ENCODE peak calls at places on chromosome 1, in ten cellular contexts. One of them, this sample, is unnamed.

GRCh38 chr1:86704456-86704971 is at the start of gene SH3GLB1:
- DNase-seq in ovary: peak; percentile 95
- DNase-seq in HL-60: peak; percentile 43
- DNase-seq in thoracic aorta: peak; percentile 45
- DNase-seq in cardiac muscle cell: peak; percentile 94
- DNase-seq in AG04450: peak; percentile 61
- DNase-seq in fibroblast of pulmonary artery: peak; percentile 90
- DNase-seq in MM.1S: peak; percentile 90
- DNase-seq in adrenal gland: peak; percentile 93
- DNase-seq in dorsolateral prefrontal cortex: peak; percentile 80
- DNase-seq in this sample: peak; percentile 95

GRCh38 chr1:58084266-58084665 is 462.3 kb downstream of the OMA1 start:
- DNase-seq in ovary: no peak
- DNase-seq in HL-60: no peak
- DNase-seq in thoracic aorta: no peak
- DNase-seq in cardiac muscle cell: no peak
- DNase-seq in AG04450: no peak
- DNase-seq in fibroblast of pulmonary artery: no peak
- DNase-seq in MM.1S: no peak
- DNase-seq in adrenal gland: no peak
- DNase-seq in dorsolateral prefrontal cortex: no peak
- DNase-seq in this sample: no peak

GRCh38 chr1:94416901-94417701 is 1.1 kb upstream of the ABCD3 start:
- DNase-seq in ovary: no peak
- DNase-seq in HL-60: no peak
- DNase-seq in thoracic aorta: no peak
- DNase-seq in cardiac muscle cell: peak; percentile 53
- DNase-seq in AG04450: peak; percentile 65
- DNase-seq in fibroblast of pulmonary artery: peak; percentile 90
- DNase-seq in MM.1S: no peak
- DNase-seq in adrenal gland: peak; percentile 39
- DNase-seq in dorsolateral prefrontal cortex: peak; percentile 63
- DNase-seq in this sample: no peak

GRCh38 chr1:39863177-39863576 is 20.1 kb downstream of the TRIT1 start:
- DNase-seq in ovary: no peak
- DNase-seq in HL-60: no peak
- DNase-seq in thoracic aorta: no peak
- DNase-seq in cardiac muscle cell: no peak
- DNase-seq in AG04450: no peak
- DNase-seq in fibroblast of pulmonary artery: no peak
- DNase-seq in MM.1S: no peak
- DNase-seq in adrenal gland: no peak
- DNase-seq in dorsolateral prefrontal cortex: no peak
- DNase-seq in this sample: no peak

GRCh38 chr1:15741183-15741850 is 982 bp upstream of the TMEM82 start:
- DNase-seq in ovary: peak; percentile 90
- DNase-seq in HL-60: peak; percentile 38
- DNase-seq in thoracic aorta: no peak
- DNase-seq in cardiac muscle cell: peak; percentile 88
- DNase-seq in AG04450: no peak
- DNase-seq in fibroblast of pulmonary artery: peak; percentile 75
- DNase-seq in MM.1S: peak; percentile 72
- DNase-seq in adrenal gland: peak; percentile 81
- DNase-seq in dorsolateral prefrontal cortex: peak; percentile 54
- DNase-seq in this sample: peak; percentile 81

GRCh38 chr1:220594356-220594755 is 66.4 kb downstream of the MARK1 start:
- DNase-seq in ovary: no peak
- DNase-seq in HL-60: no peak
- DNase-seq in thoracic aorta: no peak
- DNase-seq in cardiac muscle cell: no peak
- DNase-seq in AG04450: no peak
- DNase-seq in fibroblast of pulmonary artery: peak; percentile 3
- DNase-seq in MM.1S: no peak
- DNase-seq in adrenal gland: no peak
- DNase-seq in dorsolateral prefrontal cortex: no peak
- DNase-seq in this sample: no peak

GRCh38 chr1:117051224-117052064 is 8.7 kb upstream of the TTF2 start:
- DNase-seq in ovary: no peak
- DNase-seq in HL-60: no peak
- DNase-seq in thoracic aorta: no peak
- DNase-seq in cardiac muscle cell: no peak
- DNase-seq in AG04450: no peak
- DNase-seq in fibroblast of pulmonary artery: peak; percentile 36
- DNase-seq in MM.1S: no peak
- DNase-seq in adrenal gland: no peak
- DNase-seq in dorsolateral prefrontal cortex: no peak
- DNase-seq in this sample: peak; percentile 82

GRCh38 chr1:185934476-185935189 is 200.4 kb downstream of the HMCN1 start:
- DNase-seq in ovary: no peak
- DNase-seq in HL-60: no peak
- DNase-seq in thoracic aorta: no peak
- DNase-seq in cardiac muscle cell: no peak
- DNase-seq in AG04450: peak; percentile 16
- DNase-seq in fibroblast of pulmonary artery: peak; percentile 68
- DNase-seq in MM.1S: peak; percentile 57
- DNase-seq in adrenal gland: no peak
- DNase-seq in dorsolateral prefrontal cortex: no peak
- DNase-seq in this sample: no peak

GRCh38 chr1:192235127-192235526 is 76.9 kb downstream of the RGS18 start:
- DNase-seq in ovary: no peak
- DNase-seq in HL-60: no peak
- DNase-seq in thoracic aorta: no peak
- DNase-seq in cardiac muscle cell: no peak
- DNase-seq in AG04450: no peak
- DNase-seq in fibroblast of pulmonary artery: peak; percentile 13
- DNase-seq in MM.1S: no peak
- DNase-seq in adrenal gland: no peak
- DNase-seq in dorsolateral prefrontal cortex: no peak
- DNase-seq in this sample: no peak

GRCh38 chr1:90761781-90762589 is 44.9 kb upstream of the BARHL2 start:
- DNase-seq in ovary: no peak
- DNase-seq in HL-60: no peak
- DNase-seq in thoracic aorta: no peak
- DNase-seq in cardiac muscle cell: no peak
- DNase-seq in AG04450: no peak
- DNase-seq in fibroblast of pulmonary artery: no peak
- DNase-seq in MM.1S: no peak
- DNase-seq in adrenal gland: no peak
- DNase-seq in dorsolateral prefrontal cortex: no peak
- DNase-seq in this sample: no peak

GRCh38 chr1:40313329-40313957 is 3.6 kb downstream of the COL9A2 start:
- DNase-seq in ovary: no peak
- DNase-seq in HL-60: no peak
- DNase-seq in thoracic aorta: no peak
- DNase-seq in cardiac muscle cell: no peak
- DNase-seq in AG04450: no peak
- DNase-seq in fibroblast of pulmonary artery: no peak
- DNase-seq in MM.1S: no peak
- DNase-seq in adrenal gland: no peak
- DNase-seq in dorsolateral prefrontal cortex: no peak
- DNase-seq in this sample: peak; percentile 69

GRCh38 chr1:234611799-234612351 is 1.9 kb upstream of the IRF2BP2 start:
- DNase-seq in ovary: peak; percentile 55
- DNase-seq in HL-60: no peak
- DNase-seq in thoracic aorta: no peak
- DNase-seq in cardiac muscle cell: no peak
- DNase-seq in AG04450: no peak
- DNase-seq in fibroblast of pulmonary artery: no peak
- DNase-seq in MM.1S: no peak
- DNase-seq in adrenal gland: peak; percentile 52
- DNase-seq in dorsolateral prefrontal cortex: no peak
- DNase-seq in this sample: peak; percentile 58

GRCh38 chr1:24825174-24825573 is 79.9 kb downstream of the CLIC4 start:
- DNase-seq in ovary: no peak
- DNase-seq in HL-60: no peak
- DNase-seq in thoracic aorta: no peak
- DNase-seq in cardiac muscle cell: no peak
- DNase-seq in AG04450: no peak
- DNase-seq in fibroblast of pulmonary artery: no peak
- DNase-seq in MM.1S: no peak
- DNase-seq in adrenal gland: no peak
- DNase-seq in dorsolateral prefrontal cortex: no peak
- DNase-seq in this sample: no peak

GRCh38 chr1:109907190-109907774 is 3.4 kb upstream of the CSF1 start:
- DNase-seq in ovary: no peak
- DNase-seq in HL-60: no peak
- DNase-seq in thoracic aorta: no peak
- DNase-seq in cardiac muscle cell: no peak
- DNase-seq in AG04450: no peak
- DNase-seq in fibroblast of pulmonary artery: no peak
- DNase-seq in MM.1S: no peak
- DNase-seq in adrenal gland: no peak
- DNase-seq in dorsolateral prefrontal cortex: no peak
- DNase-seq in this sample: no peak

GRCh38 chr1:11735531-11735853 is 444 bp upstream of the AGTRAP start:
- DNase-seq in ovary: no peak
- DNase-seq in HL-60: no peak
- DNase-seq in thoracic aorta: no peak
- DNase-seq in cardiac muscle cell: no peak
- DNase-seq in AG04450: no peak
- DNase-seq in fibroblast of pulmonary artery: no peak
- DNase-seq in MM.1S: no peak
- DNase-seq in adrenal gland: no peak
- DNase-seq in dorsolateral prefrontal cortex: no peak
- DNase-seq in this sample: no peak
- H3K4me3 ChIP-seq in ovary: peak overlapping the region; percentile 69
- H3K4me3 ChIP-seq in HL-60: peak overlapping the region; percentile 79
- H3K4me3 ChIP-seq in thoracic aorta: peak overlapping the region; percentile 96
- H3K4me3 ChIP-seq in cardiac muscle cell: no peak overlapping the region
- H3K4me3 ChIP-seq in AG04450: peak overlapping the region; percentile 100
- H3K4me3 ChIP-seq in fibroblast of pulmonary artery: peak overlapping the region; percentile 98
- H3K4me3 ChIP-seq in MM.1S: peak overlapping the region; percentile 99
- H3K4me3 ChIP-seq in adrenal gland: peak overlapping the region; percentile 87
- H3K4me3 ChIP-seq in dorsolateral prefrontal cortex: peak overlapping the region; percentile 90
- H3K4me3 ChIP-seq in this sample: no peak overlapping the region

GRCh38 chr1:212752934-212753497 is 38.6 kb downstream of the NSL1 start:
- DNase-seq in ovary: no peak
- DNase-seq in HL-60: no peak
- DNase-seq in thoracic aorta: no peak
- DNase-seq in cardiac muscle cell: no peak
- DNase-seq in AG04450: no peak
- DNase-seq in fibroblast of pulmonary artery: peak; percentile 11
- DNase-seq in MM.1S: peak; percentile 75
- DNase-seq in adrenal gland: no peak
- DNase-seq in dorsolateral prefrontal cortex: no peak
- DNase-seq in this sample: peak; percentile 46

GRCh38 chr1:212753766-212754165 is 37.8 kb downstream of the NSL1 start:
- DNase-seq in ovary: no peak
- DNase-seq in HL-60: no peak
- DNase-seq in thoracic aorta: no peak
- DNase-seq in cardiac muscle cell: no peak
- DNase-seq in AG04450: no peak
- DNase-seq in fibroblast of pulmonary artery: no peak
- DNase-seq in MM.1S: no peak
- DNase-seq in adrenal gland: no peak
- DNase-seq in dorsolateral prefrontal cortex: no peak
- DNase-seq in this sample: no peak

GRCh38 chr1:212754193-212754592 is 37.4 kb downstream of the NSL1 start:
- DNase-seq in ovary: no peak
- DNase-seq in HL-60: no peak
- DNase-seq in thoracic aorta: no peak
- DNase-seq in cardiac muscle cell: no peak
- DNase-seq in AG04450: no peak
- DNase-seq in fibroblast of pulmonary artery: no peak
- DNase-seq in MM.1S: peak; percentile 85
- DNase-seq in adrenal gland: no peak
- DNase-seq in dorsolateral prefrontal cortex: no peak
- DNase-seq in this sample: peak; percentile 72

GRCh38 chr1:212752256-212752933 is 39.2 kb downstream of the NSL1 start:
- DNase-seq in ovary: no peak
- DNase-seq in HL-60: no peak
- DNase-seq in thoracic aorta: no peak
- DNase-seq in cardiac muscle cell: no peak
- DNase-seq in AG04450: no peak
- DNase-seq in fibroblast of pulmonary artery: peak; percentile 44
- DNase-seq in MM.1S: no peak
- DNase-seq in adrenal gland: no peak
- DNase-seq in dorsolateral prefrontal cortex: no peak
- DNase-seq in this sample: no peak

GRCh38 chr1:212754715-212755114 is 36.9 kb downstream of the NSL1 start:
- DNase-seq in ovary: no peak
- DNase-seq in HL-60: no peak
- DNase-seq in thoracic aorta: no peak
- DNase-seq in cardiac muscle cell: no peak
- DNase-seq in AG04450: no peak
- DNase-seq in fibroblast of pulmonary artery: peak; percentile 3
- DNase-seq in MM.1S: peak; percentile 29
- DNase-seq in adrenal gland: no peak
- DNase-seq in dorsolateral prefrontal cortex: peak; percentile 68
- DNase-seq in this sample: no peak
- TF ChIP-seq CTCF in ovary: no peak
- TF ChIP-seq CTCF in HL-60: no peak
- TF ChIP-seq CTCF in thoracic aorta: no peak
- TF ChIP-seq CTCF in cardiac muscle cell: no peak
- TF ChIP-seq CTCF in AG04450: no peak
- TF ChIP-seq CTCF in fibroblast of pulmonary artery: no peak
- TF ChIP-seq CTCF in MM.1S: no peak
- TF ChIP-seq CTCF in adrenal gland: no peak
- TF ChIP-seq CTCF in dorsolateral prefrontal cortex: no peak
- TF ChIP-seq CTCF in this sample: no peak

DNA sequence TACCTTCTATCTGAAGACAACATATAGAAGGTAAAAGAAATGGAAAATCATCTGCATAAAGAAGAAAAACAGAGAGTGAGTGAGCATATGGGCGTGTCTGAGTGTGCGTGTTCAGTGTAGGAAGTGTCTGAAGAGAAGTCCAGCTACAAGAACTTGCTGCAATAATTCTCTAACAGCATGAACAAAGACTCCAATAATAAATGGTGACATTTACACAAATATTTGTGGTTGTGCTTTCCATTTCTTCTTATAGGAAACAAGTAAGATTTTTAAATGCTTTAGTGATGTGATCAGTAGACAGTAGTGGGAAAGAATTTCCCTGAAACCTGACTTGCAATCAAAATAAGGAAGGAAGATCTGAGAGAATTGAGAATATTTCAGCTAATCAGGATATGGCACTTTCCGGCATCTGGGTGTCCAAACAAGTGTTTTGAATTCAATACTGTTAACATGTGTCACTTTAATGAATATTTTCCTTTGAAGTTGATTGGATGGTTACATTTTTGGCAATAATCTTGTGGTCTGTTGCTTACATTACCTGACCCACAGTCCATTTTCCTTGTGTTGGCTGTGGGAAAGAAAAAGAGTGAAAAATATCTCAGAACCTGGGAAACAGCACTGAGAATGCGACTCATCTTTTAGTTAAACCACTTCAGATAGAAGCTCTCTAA is 154.0 kb downstream of the TGFB2 start:
- DNase-seq in ovary: no peak
- DNase-seq in HL-60: no peak
- DNase-seq in thoracic aorta: no peak
- DNase-seq in cardiac muscle cell: no peak
- DNase-seq in AG04450: no peak
- DNase-seq in fibroblast of pulmonary artery: peak; percentile 75
- DNase-seq in MM.1S: no peak
- DNase-seq in adrenal gland: no peak
- DNase-seq in dorsolateral prefrontal cortex: no peak
- DNase-seq in this sample: no peak
- H3K4me3 ChIP-seq in ovary: no peak overlapping the region
- H3K4me3 ChIP-seq in HL-60: peak overlapping the region; percentile 4
- H3K4me3 ChIP-seq in thoracic aorta: peak overlapping the region; percentile 67
- H3K4me3 ChIP-seq in cardiac muscle cell: no peak overlapping the region
- H3K4me3 ChIP-seq in AG04450: peak overlapping the region; percentile 57
- H3K4me3 ChIP-seq in fibroblast of pulmonary artery: peak overlapping the region; percentile 46
- H3K4me3 ChIP-seq in MM.1S: no peak overlapping the region
- H3K4me3 ChIP-seq in adrenal gland: peak overlapping the region; percentile 25
- H3K4me3 ChIP-seq in dorsolateral prefrontal cortex: peak overlapping the region; percentile 27
- H3K4me3 ChIP-seq in this sample: no peak overlapping the region

GRCh38 chr1:52955129-52955970 is 28.3 kb downstream of the SCP2 start:
- DNase-seq in ovary: no peak
- DNase-seq in HL-60: no peak
- DNase-seq in thoracic aorta: no peak
- DNase-seq in cardiac muscle cell: no peak
- DNase-seq in AG04450: peak; percentile 27
- DNase-seq in fibroblast of pulmonary artery: peak; percentile 79
- DNase-seq in MM.1S: no peak
- DNase-seq in adrenal gland: no peak
- DNase-seq in dorsolateral prefrontal cortex: no peak
- DNase-seq in this sample: no peak
- TF ChIP-seq CTCF in ovary: no peak
- TF ChIP-seq CTCF in HL-60: no peak
- TF ChIP-seq CTCF in thoracic aorta: no peak
- TF ChIP-seq CTCF in cardiac muscle cell: no peak
- TF ChIP-seq CTCF in AG04450: no peak
- TF ChIP-seq CTCF in fibroblast of pulmonary artery: no peak
- TF ChIP-seq CTCF in MM.1S: no peak
- TF ChIP-seq CTCF in adrenal gland: no peak
- TF ChIP-seq CTCF in dorsolateral prefrontal cortex: no peak
- TF ChIP-seq CTCF in this sample: no peak

This sample was measured in GM12865.